ENCODE peak calls at places on chromosomes 12 and 14, in eight cellular contexts. E is T-helper 17 cell; W is AG04450; Q is LoVo; R is fibroblast of mammary gland; N is NCI-H1417; L is psoas muscle; J is stimulated activated CD4-positive, alpha-beta T cell treated with anti-CD3 and anti-CD28 coated beads, TNF-alpha, amount 100 ng/mL, for 4 hours. O is an unnamed sample.
A peak's percentile ranks its signal among the peaks of the same experiment; 100 is the strongest.

GRCh38 chr12:75526655-75527511 is 15.5 kb upstream of the KRR1 start:
- DNase-seq in W (peak; percentile 71), E (no peak), N (peak; percentile 59), L (no peak), R (peak; percentile 83), J (no peak), Q (peak; percentile 78), O (peak; percentile 75)

GRCh38 chr14:59484611-59485174 is 376 bp downstream of the JKAMP start:
- DNase-seq in Q (peak; percentile 42), N (no peak), L (no peak), W (no peak), J (no peak), E (no peak), R (peak; percentile 37), O (peak; percentile 76)

GRCh38 chr12:131640436-131640969 is 70.4 kb upstream of the SFSWAP start:
- DNase-seq in Q (no peak), W (no peak), E (no peak), L (no peak), J (no peak), N (no peak), R (no peak), O (no peak)

GRCh38 chr12:88993655-88994054 is 358.6 kb downstream of the DUSP6 start:
- DNase-seq in J (no peak), L (no peak), N (no peak), W (peak; percentile 44), Q (peak; percentile 71), E (no peak), R (peak; percentile 80), O (peak; percentile 60)

GRCh38 chr14:35300228-35300627 is 8.0 kb downstream of the PSMA6 start:
- DNase-seq in E (no peak), W (no peak), Q (no peak), L (no peak), J (no peak), N (no peak), R (no peak), O (no peak)

GRCh38 chr12:98856897-98857540 is 211.9 kb downstream of the APAF1 start:
- DNase-seq in Q (no peak), E (no peak), L (no peak), N (peak; percentile 39), R (no peak), J (no peak), W (no peak), O (peak; percentile 38)

GRCh38 chr14:34356267-34356660 is 105.8 kb downstream of the SPTSSA start:
- DNase-seq in L (no peak), W (no peak), J (no peak), E (no peak), N (no peak), Q (no peak), R (peak; percentile 48), O (no peak)

GRCh38 chr14:49702725-49703124 is 9.8 kb downstream of the KLHDC1 start:
- DNase-seq in N (no peak), Q (no peak), E (no peak), W (no peak), L (no peak), R (no peak), J (no peak), O (no peak)

GRCh38 chr12:10243803-10244520 is 31.3 kb downstream of the GABARAPL1 start:
- DNase-seq in R (no peak), N (no peak), E (no peak), Q (no peak), W (no peak), L (no peak), J (no peak), O (no peak)

GRCh38 chr12:131893605-131894312 is 663 bp upstream of the ULK1 start:
- DNase-seq in E (no peak), W (no peak), R (no peak), N (no peak), J (no peak), Q (no peak), L (no peak), O (peak; percentile 9)

GRCh38 chr12:16048511-16048910 is 137.4 kb downstream of the DERA start:
- DNase-seq in W (no peak), J (no peak), R (no peak), N (no peak), Q (no peak), E (no peak), L (no peak), O (no peak)

GRCh38 chr14:89746654-89747053 is 207.9 kb downstream of the EFCAB11 start:
- DNase-seq in W (no peak), J (no peak), E (no peak), R (no peak), L (no peak), N (no peak), Q (no peak), O (no peak)

GRCh38 chr12:64125913-64126312 is 96.2 kb downstream of the KICS2 start:
- DNase-seq in Q (no peak), R (peak; percentile 33), L (no peak), J (no peak), N (no peak), E (no peak), W (no peak), O (no peak)

GRCh38 chr12:129903956-129904769 is at the start of gene TMEM132D:
- DNase-seq in L (no peak), J (no peak), N (no peak), W (no peak), E (no peak), R (no peak), Q (no peak), O (no peak)

GRCh38 chr12:51521554-51522276 is 69.3 kb upstream of the SCN8A start:
- DNase-seq in E (no peak), N (no peak), W (no peak), Q (no peak), L (no peak), R (peak; percentile 31), J (no peak), O (no peak)

GRCh38 chr12:121107681-121108080 is 25.0 kb upstream of the P2RX7 start:
- DNase-seq in R (no peak), N (no peak), W (no peak), Q (no peak), J (no peak), L (no peak), E (no peak), O (no peak)

GRCh38 chr12:1803736-1804135 is 16.6 kb upstream of the LRTM2 start:
- DNase-seq in R (no peak), J (no peak), W (no peak), E (no peak), L (peak; percentile 34), Q (no peak), N (no peak), O (no peak)

GRCh38 chr12:92085040-92085439 is 60.6 kb downstream of the BTG1 start:
- DNase-seq in J (no peak), N (no peak), W (no peak), Q (no peak), L (no peak), E (no peak), R (no peak), O (no peak)

GRCh38 chr12:34395056-34396005 is 373.0 kb downstream of the ALG10 start:
- DNase-seq in N (no peak), L (peak; percentile 26), W (no peak), E (no peak), Q (no peak), R (no peak), J (no peak), O (no peak)

GRCh38 chr14:96409701-96410100 is 17.8 kb downstream of the AK7 start:
- DNase-seq in N (no peak), W (no peak), E (no peak), Q (no peak), L (no peak), J (no peak), R (peak; percentile 27), O (no peak)

GRCh38 chr14:100534528-100535286 is 52.5 kb downstream of the BEGAIN start:
- DNase-seq in E (peak; percentile 3), R (no peak), N (no peak), J (no peak), L (peak; percentile 42), Q (no peak), W (no peak), O (no peak)

GRCh38 chr14:67620217-67620789 is 583 bp downstream of the ARG2 start:
- DNase-seq in L (no peak), J (no peak), R (no peak), W (no peak), N (peak; percentile 70), E (no peak), Q (no peak), O (peak; percentile 56)

GRCh38 chr12:52946797-52947547 is 1.9 kb upstream of the KRT18 start:
- DNase-seq in N (no peak), R (no peak), L (no peak), W (no peak), E (no peak), J (no peak), Q (peak; percentile 32), O (no peak)

GRCh38 chr12:69816082-69816481 is 8.9 kb upstream of the MYRFL start:
- DNase-seq in E (no peak), Q (no peak), J (no peak), L (no peak), N (no peak), W (no peak), R (no peak), O (no peak)

GRCh38 chr12:82896979-82897378 is 210.3 kb downstream of the TMTC2 start:
- DNase-seq in R (peak; percentile 40), E (no peak), L (no peak), N (no peak), Q (peak; percentile 9), W (no peak), J (no peak), O (no peak)

GRCh38 chr14:104383088-104383805 is 196.3 kb upstream of the C14orf180 start:
- DNase-seq in E (no peak), J (no peak), N (peak; percentile 79), L (peak; percentile 35), Q (no peak), R (no peak), W (no peak), O (peak; percentile 38)

GRCh38 chr12:54232790-54233189 is 44.0 kb upstream of the SMUG1 start:
- DNase-seq in L (no peak), N (no peak), W (no peak), R (peak; percentile 77), E (no peak), Q (no peak), J (no peak), O (no peak)

GRCh38 chr12:19461986-19462385 is 22.7 kb downstream of the AEBP2 start:
- DNase-seq in Q (no peak), R (no peak), J (no peak), E (no peak), N (no peak), W (no peak), L (no peak), O (no peak)